ENCODE peak calls at places on chromosomes 12 and 14, in five cellular contexts. One of them, this sample, is unnamed.

GRCh38 chr12:91394903-91395302 is 212.3 kb upstream of the DCN start:
- DNase-seq in activated T-cell treated with anti-CD3 and anti-CD28 coated beads for 1 hour: no peak
- DNase-seq in lower lobe of right lung: no peak
- DNase-seq in ELR: no peak
- DNase-seq in mesothelial cell of epicardium: no peak
- DNase-seq in this sample: no peak

GRCh38 chr12:108029081-108029790 is 99.9 kb upstream of the WSCD2 start:
- DNase-seq in ELR: no peak
- DNase-seq in activated T-cell treated with anti-CD3 and anti-CD28 coated beads for 1 hour: no peak
- DNase-seq in mesothelial cell of epicardium: no peak
- DNase-seq in lower lobe of right lung: no peak
- DNase-seq in this sample: no peak

GRCh38 chr12:6632026-6632978 is 3.5 kb downstream of the LPAR5 start:
- DNase-seq in ELR: no peak
- DNase-seq in activated T-cell treated with anti-CD3 and anti-CD28 coated beads for 1 hour: peak; percentile 48
- DNase-seq in lower lobe of right lung: no peak
- DNase-seq in mesothelial cell of epicardium: no peak
- DNase-seq in this sample: no peak

GRCh38 chr12:91311081-91311480 is 128.5 kb upstream of the DCN start:
- DNase-seq in mesothelial cell of epicardium: no peak
- DNase-seq in lower lobe of right lung: no peak
- DNase-seq in activated T-cell treated with anti-CD3 and anti-CD28 coated beads for 1 hour: no peak
- DNase-seq in ELR: no peak
- DNase-seq in this sample: no peak

GRCh38 chr12:52186135-52186840 is 5.5 kb downstream of the KRT80 start:
- DNase-seq in ELR: peak; percentile 95
- DNase-seq in mesothelial cell of epicardium: no peak
- DNase-seq in lower lobe of right lung: no peak
- DNase-seq in activated T-cell treated with anti-CD3 and anti-CD28 coated beads for 1 hour: no peak
- DNase-seq in this sample: peak; percentile 97

GRCh38 chr14:97458302-97459137 is 661.3 kb downstream of the VRK1 start:
- DNase-seq in ELR: no peak
- DNase-seq in activated T-cell treated with anti-CD3 and anti-CD28 coated beads for 1 hour: peak; percentile 69
- DNase-seq in mesothelial cell of epicardium: no peak
- DNase-seq in lower lobe of right lung: peak; percentile 56
- DNase-seq in this sample: peak; percentile 8

GRCh38 chr12:114011711-114012110 is 45.6 kb upstream of the RBM19 start:
- DNase-seq in lower lobe of right lung: no peak
- DNase-seq in activated T-cell treated with anti-CD3 and anti-CD28 coated beads for 1 hour: no peak
- DNase-seq in ELR: no peak
- DNase-seq in mesothelial cell of epicardium: no peak
- DNase-seq in this sample: no peak

GRCh38 chr12:4908694-4909396 is 860 bp upstream of the KCNA1 start:
- DNase-seq in ELR: peak; percentile 5
- DNase-seq in mesothelial cell of epicardium: no peak
- DNase-seq in lower lobe of right lung: no peak
- DNase-seq in activated T-cell treated with anti-CD3 and anti-CD28 coated beads for 1 hour: no peak
- DNase-seq in this sample: no peak

GRCh38 chr14:88063807-88064206 is 58.9 kb downstream of the GPR65 start:
- DNase-seq in lower lobe of right lung: no peak
- DNase-seq in activated T-cell treated with anti-CD3 and anti-CD28 coated beads for 1 hour: no peak
- DNase-seq in ELR: peak; percentile 1
- DNase-seq in mesothelial cell of epicardium: no peak
- DNase-seq in this sample: no peak

GRCh38 chr14:94217116-94217515 is 43.0 kb downstream of the PPP4R4 start:
- DNase-seq in activated T-cell treated with anti-CD3 and anti-CD28 coated beads for 1 hour: no peak
- DNase-seq in lower lobe of right lung: no peak
- DNase-seq in ELR: no peak
- DNase-seq in mesothelial cell of epicardium: no peak
- DNase-seq in this sample: no peak

GRCh38 chr12:18754118-18754707 is 16.3 kb downstream of the CAPZA3 start:
- DNase-seq in activated T-cell treated with anti-CD3 and anti-CD28 coated beads for 1 hour: no peak
- DNase-seq in mesothelial cell of epicardium: no peak
- DNase-seq in lower lobe of right lung: no peak
- DNase-seq in ELR: no peak
- DNase-seq in this sample: no peak

GRCh38 chr14:68958553-68958952 is 20.5 kb downstream of the ACTN1 start:
- DNase-seq in ELR: no peak
- DNase-seq in lower lobe of right lung: no peak
- DNase-seq in activated T-cell treated with anti-CD3 and anti-CD28 coated beads for 1 hour: no peak
- DNase-seq in mesothelial cell of epicardium: no peak
- DNase-seq in this sample: no peak

GRCh38 chr12:75812341-75813018 is 219.1 kb downstream of the PHLDA1 start:
- DNase-seq in ELR: peak; percentile 62
- DNase-seq in activated T-cell treated with anti-CD3 and anti-CD28 coated beads for 1 hour: no peak
- DNase-seq in mesothelial cell of epicardium: no peak
- DNase-seq in lower lobe of right lung: no peak
- DNase-seq in this sample: peak; percentile 69

GRCh38 chr14:101932668-101933067 is 31.7 kb upstream of the DYNC1H1 start:
- DNase-seq in lower lobe of right lung: peak; percentile 12
- DNase-seq in ELR: no peak
- DNase-seq in activated T-cell treated with anti-CD3 and anti-CD28 coated beads for 1 hour: no peak
- DNase-seq in mesothelial cell of epicardium: no peak
- DNase-seq in this sample: no peak

GRCh38 chr12:3199551-3200031 is 122.4 kb downstream of the TSPAN9 start:
- DNase-seq in ELR: peak; percentile 52
- DNase-seq in lower lobe of right lung: no peak
- DNase-seq in mesothelial cell of epicardium: no peak
- DNase-seq in activated T-cell treated with anti-CD3 and anti-CD28 coated beads for 1 hour: no peak
- DNase-seq in this sample: no peak

GRCh38 chr14:44626423-44626822 is 119.3 kb upstream of the FSCB start:
- DNase-seq in mesothelial cell of epicardium: no peak
- DNase-seq in lower lobe of right lung: no peak
- DNase-seq in ELR: no peak
- DNase-seq in activated T-cell treated with anti-CD3 and anti-CD28 coated beads for 1 hour: no peak
- DNase-seq in this sample: no peak

GRCh38 chr14:99479903-99480855 is 480 bp downstream of the SETD3 start:
- DNase-seq in mesothelial cell of epicardium: no peak
- DNase-seq in activated T-cell treated with anti-CD3 and anti-CD28 coated beads for 1 hour: peak; percentile 16
- DNase-seq in lower lobe of right lung: peak; percentile 89
- DNase-seq in ELR: peak; percentile 75
- DNase-seq in this sample: peak; percentile 60

GRCh38 chr14:104708606-104709268 is 15.3 kb upstream of the ADSS1 start:
- DNase-seq in ELR: peak; percentile 75
- DNase-seq in mesothelial cell of epicardium: peak; percentile 64
- DNase-seq in activated T-cell treated with anti-CD3 and anti-CD28 coated beads for 1 hour: peak; percentile 68
- DNase-seq in lower lobe of right lung: peak; percentile 79
- DNase-seq in this sample: peak; percentile 54

GRCh38 chr12:47938093-47938492 is 25.3 kb upstream of the TMEM106C start:
- DNase-seq in ELR: peak; percentile 63
- DNase-seq in lower lobe of right lung: no peak
- DNase-seq in activated T-cell treated with anti-CD3 and anti-CD28 coated beads for 1 hour: no peak
- DNase-seq in mesothelial cell of epicardium: no peak
- DNase-seq in this sample: peak; percentile 85

GRCh38 chr14:103204852-103205540 is 81.7 kb downstream of the TNFAIP2 start:
- DNase-seq in ELR: peak; percentile 24
- DNase-seq in lower lobe of right lung: no peak
- DNase-seq in activated T-cell treated with anti-CD3 and anti-CD28 coated beads for 1 hour: no peak
- DNase-seq in mesothelial cell of epicardium: no peak
- DNase-seq in this sample: peak; percentile 12

GRCh38 chr12:124517260-124518050 is 50.0 kb downstream of the NCOR2 start:
- DNase-seq in lower lobe of right lung: peak; percentile 79
- DNase-seq in ELR: peak; percentile 38
- DNase-seq in mesothelial cell of epicardium: no peak
- DNase-seq in activated T-cell treated with anti-CD3 and anti-CD28 coated beads for 1 hour: no peak
- DNase-seq in this sample: peak; percentile 76

GRCh38 chr12:92503977-92504966 is 198.5 kb upstream of the PLEKHG7 start:
- DNase-seq in lower lobe of right lung: peak; percentile 51
- DNase-seq in ELR: no peak
- DNase-seq in activated T-cell treated with anti-CD3 and anti-CD28 coated beads for 1 hour: no peak
- DNase-seq in mesothelial cell of epicardium: no peak
- DNase-seq in this sample: no peak

GRCh38 chr12:81034926-81035325 is 43.0 kb upstream of the ACSS3 start:
- DNase-seq in ELR: no peak
- DNase-seq in activated T-cell treated with anti-CD3 and anti-CD28 coated beads for 1 hour: no peak
- DNase-seq in mesothelial cell of epicardium: no peak
- DNase-seq in lower lobe of right lung: no peak
- DNase-seq in this sample: no peak

GRCh38 chr12:131044760-131045381 is 91.2 kb downstream of the ADGRD1 start:
- DNase-seq in ELR: no peak
- DNase-seq in lower lobe of right lung: peak; percentile 33
- DNase-seq in mesothelial cell of epicardium: no peak
- DNase-seq in activated T-cell treated with anti-CD3 and anti-CD28 coated beads for 1 hour: no peak
- DNase-seq in this sample: no peak

GRCh38 chr12:39390752-39391151 is 52.2 kb downstream of the KIF21A start:
- DNase-seq in activated T-cell treated with anti-CD3 and anti-CD28 coated beads for 1 hour: no peak
- DNase-seq in mesothelial cell of epicardium: no peak
- DNase-seq in ELR: no peak
- DNase-seq in lower lobe of right lung: no peak
- DNase-seq in this sample: no peak

GRCh38 chr12:106962291-106962690 is 6.6 kb downstream of the TMEM263 start:
- DNase-seq in ELR: no peak
- DNase-seq in activated T-cell treated with anti-CD3 and anti-CD28 coated beads for 1 hour: no peak
- DNase-seq in lower lobe of right lung: no peak
- DNase-seq in mesothelial cell of epicardium: no peak
- DNase-seq in this sample: no peak

GRCh38 chr14:20848316-20848954 is 42.8 kb upstream of the RNASE3 start:
- DNase-seq in ELR: peak; percentile 74
- DNase-seq in activated T-cell treated with anti-CD3 and anti-CD28 coated beads for 1 hour: no peak
- DNase-seq in mesothelial cell of epicardium: no peak
- DNase-seq in lower lobe of right lung: no peak
- DNase-seq in this sample: peak; percentile 75

GRCh38 chr12:75917704-75918103 is 113.9 kb downstream of the PHLDA1 start:
- DNase-seq in ELR: no peak
- DNase-seq in lower lobe of right lung: no peak
- DNase-seq in activated T-cell treated with anti-CD3 and anti-CD28 coated beads for 1 hour: no peak
- DNase-seq in mesothelial cell of epicardium: no peak
- DNase-seq in this sample: no peak

GRCh38 chr14:24952851-24953666 is 96.9 kb downstream of the STXBP6 start:
- DNase-seq in ELR: no peak
- DNase-seq in mesothelial cell of epicardium: no peak
- DNase-seq in activated T-cell treated with anti-CD3 and anti-CD28 coated beads for 1 hour: no peak
- DNase-seq in lower lobe of right lung: no peak
- DNase-seq in this sample: no peak

GRCh38 chr12:119839201-119839600 is 37.9 kb downstream of the CIT start:
- DNase-seq in activated T-cell treated with anti-CD3 and anti-CD28 coated beads for 1 hour: no peak
- DNase-seq in mesothelial cell of epicardium: no peak
- DNase-seq in ELR: no peak
- DNase-seq in lower lobe of right lung: no peak
- DNase-seq in this sample: no peak

GRCh38 chr12:69838086-69838440 is 13.0 kb downstream of the MYRFL start:
- DNase-seq in activated T-cell treated with anti-CD3 and anti-CD28 coated beads for 1 hour: no peak
- DNase-seq in mesothelial cell of epicardium: no peak
- DNase-seq in lower lobe of right lung: no peak
- DNase-seq in ELR: no peak
- DNase-seq in this sample: no peak

GRCh38 chr14:23147676-23148075 is 28.6 kb upstream of the CEBPE start:
- DNase-seq in ELR: no peak
- DNase-seq in activated T-cell treated with anti-CD3 and anti-CD28 coated beads for 1 hour: no peak
- DNase-seq in lower lobe of right lung: no peak
- DNase-seq in mesothelial cell of epicardium: no peak
- DNase-seq in this sample: peak; percentile 81

GRCh38 chr12:104611671-104612070 is 154.9 kb downstream of the CHST11 start:
- DNase-seq in activated T-cell treated with anti-CD3 and anti-CD28 coated beads for 1 hour: no peak
- DNase-seq in lower lobe of right lung: no peak
- DNase-seq in mesothelial cell of epicardium: no peak
- DNase-seq in ELR: no peak
- DNase-seq in this sample: no peak

GRCh38 chr12:57738661-57739237 is at the start of gene AGAP2:
- DNase-seq in activated T-cell treated with anti-CD3 and anti-CD28 coated beads for 1 hour: no peak
- DNase-seq in ELR: no peak
- DNase-seq in mesothelial cell of epicardium: no peak
- DNase-seq in lower lobe of right lung: no peak
- DNase-seq in this sample: no peak

GRCh38 chr14:55389330-55389729 is 22.3 kb downstream of the ATG14 start:
- DNase-seq in activated T-cell treated with anti-CD3 and anti-CD28 coated beads for 1 hour: no peak
- DNase-seq in ELR: peak; percentile 86
- DNase-seq in lower lobe of right lung: no peak
- DNase-seq in mesothelial cell of epicardium: no peak
- DNase-seq in this sample: peak; percentile 83

GRCh38 chr12:71708658-71709057 is 22.8 kb downstream of the TMEM19 start:
- DNase-seq in activated T-cell treated with anti-CD3 and anti-CD28 coated beads for 1 hour: no peak
- DNase-seq in ELR: peak; percentile 53
- DNase-seq in lower lobe of right lung: no peak
- DNase-seq in mesothelial cell of epicardium: no peak
- DNase-seq in this sample: no peak